ENCODE peak calls at places on chromosomes 16 and 17, in five cellular contexts. One of them, this sample, is unnamed.

GRCh38 chr17:1484586-1485310 is 7.7 kb downstream of the MYO1C start:
- DNase-seq in skeletal muscle cell: no peak
- DNase-seq in stimulated activated CD8-positive, alpha-beta memory T cell treated with anti-CD3 and anti-CD28 coated beads, Interleukin-2, amount 100 ng/mL, for 1 hour: peak; percentile 37
- DNase-seq in AG04450: no peak
- DNase-seq in activated T-helper 1 cell treated with Interleukin-2 at 50 U/mL for 16 hours: peak; percentile 34
- DNase-seq in this sample: peak; percentile 20

GRCh38 chr17:81480140-81480917 is 32.3 kb downstream of the ACTG1 start:
- DNase-seq in skeletal muscle cell: peak; percentile 41
- DNase-seq in stimulated activated CD8-positive, alpha-beta memory T cell treated with anti-CD3 and anti-CD28 coated beads, Interleukin-2, amount 100 ng/mL, for 1 hour: no peak
- DNase-seq in AG04450: no peak
- DNase-seq in activated T-helper 1 cell treated with Interleukin-2 at 50 U/mL for 16 hours: no peak
- DNase-seq in this sample: no peak

GRCh38 chr17:61485067-61485775 is 33.0 kb downstream of the TBX4 start:
- DNase-seq in skeletal muscle cell: no peak
- DNase-seq in stimulated activated CD8-positive, alpha-beta memory T cell treated with anti-CD3 and anti-CD28 coated beads, Interleukin-2, amount 100 ng/mL, for 1 hour: no peak
- DNase-seq in AG04450: no peak
- DNase-seq in activated T-helper 1 cell treated with Interleukin-2 at 50 U/mL for 16 hours: no peak
- DNase-seq in this sample: no peak

GRCh38 chr16:6880263-6880662 is 452.4 kb upstream of the RBFOX1 start:
- DNase-seq in skeletal muscle cell: no peak
- DNase-seq in stimulated activated CD8-positive, alpha-beta memory T cell treated with anti-CD3 and anti-CD28 coated beads, Interleukin-2, amount 100 ng/mL, for 1 hour: no peak
- DNase-seq in AG04450: no peak
- DNase-seq in activated T-helper 1 cell treated with Interleukin-2 at 50 U/mL for 16 hours: no peak
- DNase-seq in this sample: no peak

GRCh38 chr17:78172284-78173024 is 4.1 kb downstream of the SYNGR2 start:
- DNase-seq in skeletal muscle cell: no peak
- DNase-seq in stimulated activated CD8-positive, alpha-beta memory T cell treated with anti-CD3 and anti-CD28 coated beads, Interleukin-2, amount 100 ng/mL, for 1 hour: no peak
- DNase-seq in AG04450: no peak
- DNase-seq in activated T-helper 1 cell treated with Interleukin-2 at 50 U/mL for 16 hours: no peak
- DNase-seq in this sample: peak; percentile 45

GRCh38 chr16:979859-980594 is 1.5 kb upstream of the SOX8 start:
- DNase-seq in skeletal muscle cell: no peak
- DNase-seq in stimulated activated CD8-positive, alpha-beta memory T cell treated with anti-CD3 and anti-CD28 coated beads, Interleukin-2, amount 100 ng/mL, for 1 hour: no peak
- DNase-seq in AG04450: no peak
- DNase-seq in activated T-helper 1 cell treated with Interleukin-2 at 50 U/mL for 16 hours: no peak
- DNase-seq in this sample: no peak

GRCh38 chr16:53457670-53458069 is 23.4 kb downstream of the RBL2 start:
- DNase-seq in skeletal muscle cell: no peak
- DNase-seq in stimulated activated CD8-positive, alpha-beta memory T cell treated with anti-CD3 and anti-CD28 coated beads, Interleukin-2, amount 100 ng/mL, for 1 hour: peak; percentile 46
- DNase-seq in AG04450: no peak
- DNase-seq in activated T-helper 1 cell treated with Interleukin-2 at 50 U/mL for 16 hours: peak; percentile 54
- DNase-seq in this sample: no peak

GRCh38 chr17:382644-383533 is 30.3 kb upstream of the RPH3AL start:
- DNase-seq in skeletal muscle cell: peak; percentile 49
- DNase-seq in stimulated activated CD8-positive, alpha-beta memory T cell treated with anti-CD3 and anti-CD28 coated beads, Interleukin-2, amount 100 ng/mL, for 1 hour: no peak
- DNase-seq in AG04450: peak; percentile 37
- DNase-seq in activated T-helper 1 cell treated with Interleukin-2 at 50 U/mL for 16 hours: no peak
- DNase-seq in this sample: no peak

GRCh38 chr16:68427649-68428303 is 20.5 kb downstream of the SMPD3 start:
- DNase-seq in skeletal muscle cell: no peak
- DNase-seq in stimulated activated CD8-positive, alpha-beta memory T cell treated with anti-CD3 and anti-CD28 coated beads, Interleukin-2, amount 100 ng/mL, for 1 hour: no peak
- DNase-seq in AG04450: no peak
- DNase-seq in activated T-helper 1 cell treated with Interleukin-2 at 50 U/mL for 16 hours: no peak
- DNase-seq in this sample: no peak

GRCh38 chr16:90046122-90046970 is 27.1 kb upstream of the DBNDD1 start:
- DNase-seq in skeletal muscle cell: no peak
- DNase-seq in stimulated activated CD8-positive, alpha-beta memory T cell treated with anti-CD3 and anti-CD28 coated beads, Interleukin-2, amount 100 ng/mL, for 1 hour: no peak
- DNase-seq in AG04450: no peak
- DNase-seq in activated T-helper 1 cell treated with Interleukin-2 at 50 U/mL for 16 hours: no peak
- DNase-seq in this sample: no peak

GRCh38 chr17:65797809-65798208 is 236.4 kb upstream of the AXIN2 start:
- DNase-seq in skeletal muscle cell: no peak
- DNase-seq in stimulated activated CD8-positive, alpha-beta memory T cell treated with anti-CD3 and anti-CD28 coated beads, Interleukin-2, amount 100 ng/mL, for 1 hour: no peak
- DNase-seq in AG04450: no peak
- DNase-seq in activated T-helper 1 cell treated with Interleukin-2 at 50 U/mL for 16 hours: no peak
- DNase-seq in this sample: no peak

GRCh38 chr17:55348749-55349354 is 72.8 kb downstream of the MMD start:
- DNase-seq in skeletal muscle cell: no peak
- DNase-seq in stimulated activated CD8-positive, alpha-beta memory T cell treated with anti-CD3 and anti-CD28 coated beads, Interleukin-2, amount 100 ng/mL, for 1 hour: peak; percentile 21
- DNase-seq in AG04450: peak; percentile 8
- DNase-seq in activated T-helper 1 cell treated with Interleukin-2 at 50 U/mL for 16 hours: peak; percentile 2
- DNase-seq in this sample: no peak

GRCh38 chr16:3118846-3119245 is 6.5 kb downstream of the ZNF205 start:
- DNase-seq in skeletal muscle cell: no peak
- DNase-seq in stimulated activated CD8-positive, alpha-beta memory T cell treated with anti-CD3 and anti-CD28 coated beads, Interleukin-2, amount 100 ng/mL, for 1 hour: no peak
- DNase-seq in AG04450: no peak
- DNase-seq in activated T-helper 1 cell treated with Interleukin-2 at 50 U/mL for 16 hours: no peak
- DNase-seq in this sample: no peak

GRCh38 chr16:10964891-10965326 is 20.5 kb downstream of the CLEC16A start:
- DNase-seq in skeletal muscle cell: no peak
- DNase-seq in stimulated activated CD8-positive, alpha-beta memory T cell treated with anti-CD3 and anti-CD28 coated beads, Interleukin-2, amount 100 ng/mL, for 1 hour: peak; percentile 24
- DNase-seq in AG04450: no peak
- DNase-seq in activated T-helper 1 cell treated with Interleukin-2 at 50 U/mL for 16 hours: peak; percentile 44
- DNase-seq in this sample: no peak

GRCh38 chr16:52812945-52813556 is 239.6 kb downstream of the CHD9NB start:
- DNase-seq in skeletal muscle cell: peak; percentile 25
- DNase-seq in stimulated activated CD8-positive, alpha-beta memory T cell treated with anti-CD3 and anti-CD28 coated beads, Interleukin-2, amount 100 ng/mL, for 1 hour: no peak
- DNase-seq in AG04450: no peak
- DNase-seq in activated T-helper 1 cell treated with Interleukin-2 at 50 U/mL for 16 hours: no peak
- DNase-seq in this sample: no peak

GRCh38 chr16:48353565-48354163 is 31.5 kb downstream of the SIAH1 start:
- DNase-seq in skeletal muscle cell: no peak
- DNase-seq in stimulated activated CD8-positive, alpha-beta memory T cell treated with anti-CD3 and anti-CD28 coated beads, Interleukin-2, amount 100 ng/mL, for 1 hour: peak; percentile 31
- DNase-seq in AG04450: peak; percentile 37
- DNase-seq in activated T-helper 1 cell treated with Interleukin-2 at 50 U/mL for 16 hours: peak; percentile 43
- DNase-seq in this sample: peak; percentile 75

GRCh38 chr16:47711809-47712208 is 250.7 kb downstream of the PHKB start:
- DNase-seq in skeletal muscle cell: no peak
- DNase-seq in stimulated activated CD8-positive, alpha-beta memory T cell treated with anti-CD3 and anti-CD28 coated beads, Interleukin-2, amount 100 ng/mL, for 1 hour: no peak
- DNase-seq in AG04450: no peak
- DNase-seq in activated T-helper 1 cell treated with Interleukin-2 at 50 U/mL for 16 hours: no peak
- DNase-seq in this sample: no peak

GRCh38 chr17:34478244-34478643 is 101.1 kb upstream of the TMEM132E start:
- DNase-seq in skeletal muscle cell: no peak
- DNase-seq in stimulated activated CD8-positive, alpha-beta memory T cell treated with anti-CD3 and anti-CD28 coated beads, Interleukin-2, amount 100 ng/mL, for 1 hour: no peak
- DNase-seq in AG04450: no peak
- DNase-seq in activated T-helper 1 cell treated with Interleukin-2 at 50 U/mL for 16 hours: no peak
- DNase-seq in this sample: no peak

GRCh38 chr16:55759983-55760664 is 72.8 kb downstream of the CES1 start:
- DNase-seq in skeletal muscle cell: no peak
- DNase-seq in stimulated activated CD8-positive, alpha-beta memory T cell treated with anti-CD3 and anti-CD28 coated beads, Interleukin-2, amount 100 ng/mL, for 1 hour: no peak
- DNase-seq in AG04450: no peak
- DNase-seq in activated T-helper 1 cell treated with Interleukin-2 at 50 U/mL for 16 hours: no peak
- DNase-seq in this sample: no peak

GRCh38 chr17:5714993-5715392 is 130.7 kb upstream of the NLRP1 start:
- DNase-seq in skeletal muscle cell: no peak
- DNase-seq in stimulated activated CD8-positive, alpha-beta memory T cell treated with anti-CD3 and anti-CD28 coated beads, Interleukin-2, amount 100 ng/mL, for 1 hour: no peak
- DNase-seq in AG04450: no peak
- DNase-seq in activated T-helper 1 cell treated with Interleukin-2 at 50 U/mL for 16 hours: no peak
- DNase-seq in this sample: no peak

GRCh38 chr16:31143036-31143888 is 6.6 kb downstream of the PRSS36 start:
- DNase-seq in skeletal muscle cell: no peak
- DNase-seq in stimulated activated CD8-positive, alpha-beta memory T cell treated with anti-CD3 and anti-CD28 coated beads, Interleukin-2, amount 100 ng/mL, for 1 hour: no peak
- DNase-seq in AG04450: no peak
- DNase-seq in activated T-helper 1 cell treated with Interleukin-2 at 50 U/mL for 16 hours: no peak
- DNase-seq in this sample: no peak

GRCh38 chr17:81511550-81511799 is 1.1 kb downstream of the ACTG1 start:
- DNase-seq in skeletal muscle cell: no peak
- DNase-seq in stimulated activated CD8-positive, alpha-beta memory T cell treated with anti-CD3 and anti-CD28 coated beads, Interleukin-2, amount 100 ng/mL, for 1 hour: no peak
- DNase-seq in AG04450: no peak
- DNase-seq in activated T-helper 1 cell treated with Interleukin-2 at 50 U/mL for 16 hours: no peak
- DNase-seq in this sample: no peak

GRCh38 chr17:57849874-57850754 is at the start of gene MRPS23:
- DNase-seq in skeletal muscle cell: peak; percentile 96
- DNase-seq in stimulated activated CD8-positive, alpha-beta memory T cell treated with anti-CD3 and anti-CD28 coated beads, Interleukin-2, amount 100 ng/mL, for 1 hour: peak; percentile 91
- DNase-seq in AG04450: peak; percentile 97
- DNase-seq in activated T-helper 1 cell treated with Interleukin-2 at 50 U/mL for 16 hours: peak; percentile 95
- DNase-seq in this sample: peak; percentile 99

GRCh38 chr17:77318021-77318420 is 177.3 kb downstream of the SEC14L1 start:
- DNase-seq in skeletal muscle cell: no peak
- DNase-seq in stimulated activated CD8-positive, alpha-beta memory T cell treated with anti-CD3 and anti-CD28 coated beads, Interleukin-2, amount 100 ng/mL, for 1 hour: no peak
- DNase-seq in AG04450: no peak
- DNase-seq in activated T-helper 1 cell treated with Interleukin-2 at 50 U/mL for 16 hours: no peak
- DNase-seq in this sample: no peak

GRCh38 chr17:42459983-42460300 is 1.3 kb downstream of the ATP6V0A1 start:
- DNase-seq in skeletal muscle cell: no peak
- DNase-seq in stimulated activated CD8-positive, alpha-beta memory T cell treated with anti-CD3 and anti-CD28 coated beads, Interleukin-2, amount 100 ng/mL, for 1 hour: no peak
- DNase-seq in AG04450: no peak
- DNase-seq in activated T-helper 1 cell treated with Interleukin-2 at 50 U/mL for 16 hours: no peak
- DNase-seq in this sample: peak; percentile 18

GRCh38 chr17:12627776-12628491 is 37.8 kb upstream of the MYOCD start:
- DNase-seq in skeletal muscle cell: peak; percentile 66
- DNase-seq in stimulated activated CD8-positive, alpha-beta memory T cell treated with anti-CD3 and anti-CD28 coated beads, Interleukin-2, amount 100 ng/mL, for 1 hour: no peak
- DNase-seq in AG04450: no peak
- DNase-seq in activated T-helper 1 cell treated with Interleukin-2 at 50 U/mL for 16 hours: no peak
- DNase-seq in this sample: no peak

GRCh38 chr17:63431618-63431938 is 14.5 kb downstream of the CYB561 start:
- DNase-seq in skeletal muscle cell: no peak
- DNase-seq in stimulated activated CD8-positive, alpha-beta memory T cell treated with anti-CD3 and anti-CD28 coated beads, Interleukin-2, amount 100 ng/mL, for 1 hour: no peak
- DNase-seq in AG04450: no peak
- DNase-seq in activated T-helper 1 cell treated with Interleukin-2 at 50 U/mL for 16 hours: no peak
- DNase-seq in this sample: no peak

GRCh38 chr16:29824589-29825144 is 4.4 kb downstream of the MVP start:
- DNase-seq in skeletal muscle cell: no peak
- DNase-seq in stimulated activated CD8-positive, alpha-beta memory T cell treated with anti-CD3 and anti-CD28 coated beads, Interleukin-2, amount 100 ng/mL, for 1 hour: no peak
- DNase-seq in AG04450: peak; percentile 65
- DNase-seq in activated T-helper 1 cell treated with Interleukin-2 at 50 U/mL for 16 hours: no peak
- DNase-seq in this sample: peak; percentile 33

GRCh38 chr17:21841839-21842238 is 149.5 kb downstream of the KCNJ18 start:
- DNase-seq in skeletal muscle cell: no peak
- DNase-seq in stimulated activated CD8-positive, alpha-beta memory T cell treated with anti-CD3 and anti-CD28 coated beads, Interleukin-2, amount 100 ng/mL, for 1 hour: no peak
- DNase-seq in AG04450: no peak
- DNase-seq in activated T-helper 1 cell treated with Interleukin-2 at 50 U/mL for 16 hours: no peak
- DNase-seq in this sample: no peak

GRCh38 chr17:80465316-80465974 is 11.0 kb downstream of the NPTX1 start:
- DNase-seq in skeletal muscle cell: no peak
- DNase-seq in stimulated activated CD8-positive, alpha-beta memory T cell treated with anti-CD3 and anti-CD28 coated beads, Interleukin-2, amount 100 ng/mL, for 1 hour: no peak
- DNase-seq in AG04450: no peak
- DNase-seq in activated T-helper 1 cell treated with Interleukin-2 at 50 U/mL for 16 hours: no peak
- DNase-seq in this sample: no peak

GRCh38 chr17:2691965-2692780 is 19.4 kb downstream of the CLUH start:
- DNase-seq in skeletal muscle cell: no peak
- DNase-seq in stimulated activated CD8-positive, alpha-beta memory T cell treated with anti-CD3 and anti-CD28 coated beads, Interleukin-2, amount 100 ng/mL, for 1 hour: no peak
- DNase-seq in AG04450: no peak
- DNase-seq in activated T-helper 1 cell treated with Interleukin-2 at 50 U/mL for 16 hours: no peak
- DNase-seq in this sample: no peak

GRCh38 chr17:64008830-64009229 is 10.7 kb downstream of the PRR29 start:
- DNase-seq in skeletal muscle cell: no peak
- DNase-seq in stimulated activated CD8-positive, alpha-beta memory T cell treated with anti-CD3 and anti-CD28 coated beads, Interleukin-2, amount 100 ng/mL, for 1 hour: no peak
- DNase-seq in AG04450: no peak
- DNase-seq in activated T-helper 1 cell treated with Interleukin-2 at 50 U/mL for 16 hours: no peak
- DNase-seq in this sample: no peak

GRCh38 chr16:51409001-51409675 is 258.1 kb upstream of the SALL1 start:
- DNase-seq in skeletal muscle cell: peak; percentile 56
- DNase-seq in stimulated activated CD8-positive, alpha-beta memory T cell treated with anti-CD3 and anti-CD28 coated beads, Interleukin-2, amount 100 ng/mL, for 1 hour: no peak
- DNase-seq in AG04450: no peak
- DNase-seq in activated T-helper 1 cell treated with Interleukin-2 at 50 U/mL for 16 hours: no peak
- DNase-seq in this sample: no peak

GRCh38 chr17:82799591-82799990 is 40.2 kb downstream of the ZNF750 start:
- DNase-seq in skeletal muscle cell: no peak
- DNase-seq in stimulated activated CD8-positive, alpha-beta memory T cell treated with anti-CD3 and anti-CD28 coated beads, Interleukin-2, amount 100 ng/mL, for 1 hour: no peak
- DNase-seq in AG04450: no peak
- DNase-seq in activated T-helper 1 cell treated with Interleukin-2 at 50 U/mL for 16 hours: no peak
- DNase-seq in this sample: no peak

GRCh38 chr17:8430966-8431365 is 4.7 kb upstream of the NDEL1 start:
- DNase-seq in skeletal muscle cell: no peak
- DNase-seq in stimulated activated CD8-positive, alpha-beta memory T cell treated with anti-CD3 and anti-CD28 coated beads, Interleukin-2, amount 100 ng/mL, for 1 hour: no peak
- DNase-seq in AG04450: no peak
- DNase-seq in activated T-helper 1 cell treated with Interleukin-2 at 50 U/mL for 16 hours: no peak
- DNase-seq in this sample: no peak